ENCODE peak calls at places on chromosome 21, in ten cellular contexts. P, V, I, K, X, G, R, F, O and M are unnamed samples.

GRCh38 chr21:25953659-25954058 is 216.9 kb downstream of the APP start:
- DNase-seq in P (no peak), V (no peak), I (no peak), K (no peak), X (no peak), G (no peak), R (no peak), F (no peak), O (no peak), M (peak)

GRCh38 chr21:20572582-20572981 is 425.6 kb upstream of the NCAM2 start:
- DNase-seq in P (no peak), V (no peak), I (no peak), K (no peak), X (no peak), G (no peak), R (no peak), F (no peak), O (no peak), M (no peak)

GRCh38 chr21:43613755-43614638 is 45.3 kb downstream of the HSF2BP start:
- DNase-seq in P (no peak), V (no peak), I (no peak), K (no peak), X (no peak), G (no peak), R (no peak), F (no peak), O (no peak), M (peak)

GRCh38 chr21:14901482-14901958 is 163.3 kb downstream of the NRIP1 start:
- DNase-seq in P (no peak), V (no peak), I (no peak), K (no peak), X (peak), G (no peak), R (no peak), F (no peak), O (no peak), M (peak)

GRCh38 chr21:24112020-24112419 is 1495.3 kb downstream of the MRPL39 start:
- DNase-seq in P (no peak), V (no peak), I (no peak), K (no peak), X (no peak), G (no peak), R (no peak), F (no peak), O (no peak), M (no peak)

GRCh38 chr21:34313116-34313515 is 50.7 kb upstream of the KCNE2 start:
- DNase-seq in P (no peak), V (no peak), I (no peak), K (no peak), X (no peak), G (no peak), R (no peak), F (no peak), O (no peak), M (peak)

GRCh38 chr21:45506836-45507522 is 35.3 kb downstream of the SLC19A1 start:
- DNase-seq in P (no peak), V (no peak), I (no peak), K (no peak), X (no peak), G (no peak), R (peak), F (no peak), O (no peak), M (no peak)

GRCh38 chr21:45366931-45367401 is 38.0 kb upstream of the COL18A1 start:
- DNase-seq in P (no peak), V (no peak), I (no peak), K (no peak), X (peak), G (peak), R (no peak), F (no peak), O (no peak), M (peak)

GRCh38 chr21:34198232-34199120 is 125.1 kb downstream of the MRPS6 start:
- DNase-seq in P (no peak), V (no peak), I (peak), K (no peak), X (no peak), G (no peak), R (no peak), F (no peak), O (no peak), M (no peak)

GRCh38 chr21:43808832-43809251 is 19.5 kb downstream of the RRP1 start:
- DNase-seq in P (peak), V (no peak), I (no peak), K (no peak), X (no peak), G (no peak), R (no peak), F (no peak), O (no peak), M (no peak)

GRCh38 chr21:23968722-23969647 is 1638.3 kb downstream of the MRPL39 start:
- DNase-seq in P (no peak), V (peak), I (peak), K (peak), X (peak), G (peak), R (peak), F (peak), O (peak), M (peak)

GRCh38 chr21:43921979-43922945 is 57.2 kb downstream of the AGPAT3 start:
- DNase-seq in P (peak), V (no peak), I (no peak), K (no peak), X (no peak), G (no peak), R (no peak), F (peak), O (peak), M (no peak)